ENCODE peak calls at places on chromosomes 6 and 20, in six cellular contexts. One of them, this sample, is unnamed.

GRCh38 chr6:143556529-143556928 is 45.0 kb upstream of the FUCA2 start:
- DNase-seq in A549: no peak
- DNase-seq in IMR-90: peak; percentile 95
- DNase-seq in foreskin keratinocyte: no peak
- DNase-seq in heart left ventricle: no peak
- DNase-seq in activated CD8-positive, alpha-beta T cell treated with anti-CD3 and anti-CD28 coated beads for 36 hours: no peak
- DNase-seq in this sample: no peak

GRCh38 chr6:12538881-12539357 is 177.6 kb upstream of the PHACTR1 start:
- DNase-seq in activated CD8-positive, alpha-beta T cell treated with anti-CD3 and anti-CD28 coated beads for 36 hours: no peak
- DNase-seq in foreskin keratinocyte: no peak
- DNase-seq in IMR-90: no peak
- DNase-seq in heart left ventricle: no peak
- DNase-seq in A549: peak; percentile 5
- DNase-seq in this sample: peak; percentile 58

GRCh38 chr6:55980627-55981211 is 105.3 kb upstream of the BMP5 start:
- DNase-seq in A549: peak; percentile 25
- DNase-seq in foreskin keratinocyte: peak; percentile 4
- DNase-seq in IMR-90: peak; percentile 41
- DNase-seq in heart left ventricle: no peak
- DNase-seq in activated CD8-positive, alpha-beta T cell treated with anti-CD3 and anti-CD28 coated beads for 36 hours: peak; percentile 3
- DNase-seq in this sample: peak; percentile 46

GRCh38 chr6:74409447-74409846 is 713.4 kb downstream of the CD109 start:
- DNase-seq in IMR-90: peak; percentile 87
- DNase-seq in A549: peak; percentile 55
- DNase-seq in activated CD8-positive, alpha-beta T cell treated with anti-CD3 and anti-CD28 coated beads for 36 hours: no peak
- DNase-seq in foreskin keratinocyte: peak; percentile 27
- DNase-seq in heart left ventricle: no peak
- DNase-seq in this sample: no peak

GRCh38 chr20:47237715-47238114 is 118.8 kb downstream of the ZMYND8 start:
- DNase-seq in activated CD8-positive, alpha-beta T cell treated with anti-CD3 and anti-CD28 coated beads for 36 hours: no peak
- DNase-seq in IMR-90: no peak
- DNase-seq in A549: no peak
- DNase-seq in heart left ventricle: no peak
- DNase-seq in foreskin keratinocyte: no peak
- DNase-seq in this sample: no peak

GRCh38 chr6:63888416-63888815 is 252.8 kb downstream of the PHF3 start:
- DNase-seq in heart left ventricle: no peak
- DNase-seq in IMR-90: no peak
- DNase-seq in activated CD8-positive, alpha-beta T cell treated with anti-CD3 and anti-CD28 coated beads for 36 hours: no peak
- DNase-seq in foreskin keratinocyte: no peak
- DNase-seq in A549: no peak
- DNase-seq in this sample: no peak

GRCh38 chr6:100592929-100593328 is 128.2 kb upstream of the SIM1 start:
- DNase-seq in heart left ventricle: no peak
- DNase-seq in A549: no peak
- DNase-seq in foreskin keratinocyte: no peak
- DNase-seq in IMR-90: no peak
- DNase-seq in activated CD8-positive, alpha-beta T cell treated with anti-CD3 and anti-CD28 coated beads for 36 hours: no peak
- DNase-seq in this sample: no peak

GRCh38 chr6:26594730-26595632 is 1.8 kb upstream of the ABT1 start:
- DNase-seq in foreskin keratinocyte: peak; percentile 69
- DNase-seq in activated CD8-positive, alpha-beta T cell treated with anti-CD3 and anti-CD28 coated beads for 36 hours: peak; percentile 74
- DNase-seq in IMR-90: peak; percentile 86
- DNase-seq in A549: peak; percentile 88
- DNase-seq in heart left ventricle: no peak
- DNase-seq in this sample: peak; percentile 49

GRCh38 chr6:155219858-155220301 is 43.9 kb upstream of the CLDN20 start:
- DNase-seq in IMR-90: no peak
- DNase-seq in foreskin keratinocyte: no peak
- DNase-seq in heart left ventricle: no peak
- DNase-seq in activated CD8-positive, alpha-beta T cell treated with anti-CD3 and anti-CD28 coated beads for 36 hours: no peak
- DNase-seq in A549: no peak
- DNase-seq in this sample: no peak

GRCh38 chr6:4812068-4812467 is 35.9 kb downstream of the CDYL start:
- DNase-seq in heart left ventricle: no peak
- DNase-seq in A549: no peak
- DNase-seq in foreskin keratinocyte: no peak
- DNase-seq in activated CD8-positive, alpha-beta T cell treated with anti-CD3 and anti-CD28 coated beads for 36 hours: no peak
- DNase-seq in IMR-90: no peak
- DNase-seq in this sample: no peak

GRCh38 chr20:48877299-48877698 is 44.2 kb upstream of the ARFGEF2 start:
- DNase-seq in IMR-90: no peak
- DNase-seq in foreskin keratinocyte: no peak
- DNase-seq in A549: no peak
- DNase-seq in activated CD8-positive, alpha-beta T cell treated with anti-CD3 and anti-CD28 coated beads for 36 hours: no peak
- DNase-seq in heart left ventricle: no peak
- DNase-seq in this sample: peak; percentile 43

GRCh38 chr20:50523552-50524167 is 13.5 kb downstream of the PTPN1 start:
- DNase-seq in IMR-90: no peak
- DNase-seq in foreskin keratinocyte: no peak
- DNase-seq in heart left ventricle: no peak
- DNase-seq in A549: no peak
- DNase-seq in activated CD8-positive, alpha-beta T cell treated with anti-CD3 and anti-CD28 coated beads for 36 hours: no peak
- DNase-seq in this sample: no peak

GRCh38 chr20:1286267-1287036 is 20.4 kb downstream of the SNPH start:
- DNase-seq in heart left ventricle: no peak
- DNase-seq in activated CD8-positive, alpha-beta T cell treated with anti-CD3 and anti-CD28 coated beads for 36 hours: no peak
- DNase-seq in foreskin keratinocyte: no peak
- DNase-seq in IMR-90: no peak
- DNase-seq in A549: no peak
- DNase-seq in this sample: no peak

DNA sequence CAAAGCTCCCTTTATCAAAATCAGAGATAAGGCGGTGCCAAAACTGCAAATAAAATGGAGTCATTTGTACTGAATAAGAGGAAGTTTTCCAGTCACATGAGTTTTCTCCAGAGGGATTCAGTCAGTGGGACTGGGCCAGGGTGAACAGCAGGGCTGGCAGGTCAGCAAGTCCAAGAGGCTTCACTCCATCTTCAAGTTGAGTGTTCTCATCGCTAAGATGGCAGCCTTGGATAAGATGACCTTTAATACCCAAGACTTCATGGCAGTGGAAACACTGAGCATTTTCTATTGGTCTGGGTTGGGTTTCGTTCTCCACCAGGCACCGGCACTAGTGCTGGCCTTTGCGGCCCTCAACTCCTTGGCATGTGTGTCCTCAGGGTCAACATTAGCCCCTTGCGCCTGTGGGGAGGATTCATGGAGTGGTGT is 29.3 kb upstream of the IGF2R start:
- DNase-seq in foreskin keratinocyte: no peak
- DNase-seq in IMR-90: no peak
- DNase-seq in heart left ventricle: no peak
- DNase-seq in A549: no peak
- DNase-seq in activated CD8-positive, alpha-beta T cell treated with anti-CD3 and anti-CD28 coated beads for 36 hours: no peak
- DNase-seq in this sample: no peak
- TF ChIP-seq CTCF in foreskin keratinocyte: no peak
- TF ChIP-seq CTCF in IMR-90: no peak
- TF ChIP-seq CTCF in heart left ventricle: no peak
- TF ChIP-seq CTCF in A549: no peak
- TF ChIP-seq CTCF in activated CD8-positive, alpha-beta T cell treated with anti-CD3 and anti-CD28 coated beads for 36 hours: no peak
- TF ChIP-seq CTCF in this sample: no peak

DNA sequence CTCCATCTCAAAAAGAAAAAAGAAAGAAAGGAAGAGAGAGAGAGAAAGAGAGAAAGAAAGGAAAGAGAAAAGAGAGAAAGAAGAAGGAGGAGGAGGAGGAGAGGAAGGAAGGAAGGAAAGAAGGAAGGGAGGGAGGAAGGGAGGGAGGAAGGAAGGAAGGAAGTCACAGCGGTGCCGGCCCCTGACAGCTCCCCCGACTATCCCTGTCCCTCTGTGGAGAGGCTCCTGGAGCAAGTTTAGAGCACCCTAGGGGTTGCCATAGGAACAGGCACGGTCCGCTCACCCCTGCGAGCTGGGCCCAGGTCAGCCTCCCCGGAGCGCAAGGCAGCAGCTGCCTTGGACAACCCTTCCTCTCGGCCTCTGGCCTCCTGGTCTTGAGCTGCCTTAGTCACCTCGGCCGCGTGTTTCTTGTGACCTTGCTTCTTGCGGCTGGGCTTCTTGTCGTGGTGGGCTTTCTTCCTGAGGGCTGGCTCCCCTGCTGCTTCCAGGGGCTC is 6.8 kb downstream of the BNIP5 start:
- DNase-seq in IMR-90: no peak
- DNase-seq in activated CD8-positive, alpha-beta T cell treated with anti-CD3 and anti-CD28 coated beads for 36 hours: no peak
- DNase-seq in foreskin keratinocyte: no peak
- DNase-seq in heart left ventricle: no peak
- DNase-seq in A549: no peak
- DNase-seq in this sample: no peak
- TF ChIP-seq CTCF in IMR-90: no peak
- TF ChIP-seq CTCF in activated CD8-positive, alpha-beta T cell treated with anti-CD3 and anti-CD28 coated beads for 36 hours: no peak
- TF ChIP-seq CTCF in foreskin keratinocyte: no peak
- TF ChIP-seq CTCF in heart left ventricle: no peak
- TF ChIP-seq CTCF in A549: no peak
- TF ChIP-seq CTCF in this sample: no peak

GRCh38 chr6:158595223-158595622 is 35.3 kb downstream of the TMEM181 start:
- DNase-seq in activated CD8-positive, alpha-beta T cell treated with anti-CD3 and anti-CD28 coated beads for 36 hours: no peak
- DNase-seq in foreskin keratinocyte: no peak
- DNase-seq in A549: no peak
- DNase-seq in IMR-90: no peak
- DNase-seq in heart left ventricle: no peak
- DNase-seq in this sample: no peak
- TF ChIP-seq CTCF in activated CD8-positive, alpha-beta T cell treated with anti-CD3 and anti-CD28 coated beads for 36 hours: peak; percentile 17
- TF ChIP-seq CTCF in foreskin keratinocyte: peak; percentile 50
- TF ChIP-seq CTCF in A549: no peak
- TF ChIP-seq CTCF in IMR-90: peak; percentile 35
- TF ChIP-seq CTCF in heart left ventricle: no peak
- TF ChIP-seq CTCF in this sample: no peak

DNA sequence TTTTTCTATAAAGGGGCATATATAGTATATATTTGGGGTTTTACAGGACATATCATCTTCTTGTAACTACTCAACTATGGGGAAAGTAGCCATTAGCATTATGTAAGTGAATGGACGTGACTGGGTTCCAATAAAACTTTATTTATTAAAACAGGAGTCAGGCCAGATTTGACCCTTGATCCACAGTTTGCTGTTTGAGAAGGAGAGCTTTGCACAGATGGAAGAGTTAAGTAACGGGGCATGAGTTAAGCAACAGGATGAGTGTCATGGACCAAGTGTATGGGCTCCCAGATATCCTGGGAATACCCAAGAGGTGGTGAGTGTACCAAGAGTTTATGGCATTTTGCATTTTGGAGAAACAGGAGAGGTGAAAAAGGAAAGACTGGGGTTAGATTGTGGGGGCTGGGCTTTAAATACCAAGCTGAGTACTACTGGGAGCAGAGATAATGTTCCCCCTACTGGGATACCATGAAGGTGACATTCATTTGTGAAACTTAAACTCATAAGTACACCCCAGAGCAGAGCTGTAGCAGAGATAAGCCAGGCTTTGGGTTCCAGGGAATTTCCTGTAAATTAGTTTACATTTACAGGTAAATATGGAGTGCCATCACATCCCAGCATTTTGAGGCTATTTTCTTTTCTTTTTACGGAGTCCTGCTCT is 18.5 kb upstream of the SCUBE3 start:
- DNase-seq in heart left ventricle: no peak
- DNase-seq in activated CD8-positive, alpha-beta T cell treated with anti-CD3 and anti-CD28 coated beads for 36 hours: no peak
- DNase-seq in A549: no peak
- DNase-seq in foreskin keratinocyte: no peak
- DNase-seq in IMR-90: no peak
- DNase-seq in this sample: no peak
- TF ChIP-seq CTCF in heart left ventricle: no peak
- TF ChIP-seq CTCF in activated CD8-positive, alpha-beta T cell treated with anti-CD3 and anti-CD28 coated beads for 36 hours: no peak
- TF ChIP-seq CTCF in A549: no peak
- TF ChIP-seq CTCF in foreskin keratinocyte: peak; percentile 5
- TF ChIP-seq CTCF in IMR-90: no peak
- TF ChIP-seq CTCF in this sample: no peak

This sample was measured in Calu3.